ENCODE peak calls at places on chromosomes 16 and 17, in seven cellular contexts. F is psoas muscle; N is mucosa of descending colon; E is pancreas; W is activated CD8-positive, alpha-beta T cell treated with anti-CD3 and anti-CD28 coated beads for 36 hours; G is transverse colon; M is foreskin fibroblast. P is an unnamed sample.

GRCh38 chr16:88487920-88488842 is 35.1 kb downstream of the ZFPM1 start:
- DNase-seq in M (no peak), F (no peak), E (peak; percentile 91), W (no peak), N (peak; percentile 93), G (peak; percentile 92), P (no peak)

GRCh38 chr17:59840908-59841666 is 51.7 kb downstream of the TUBD1 start:
- DNase-seq in N (no peak), M (peak; percentile 38), E (no peak), F (no peak), W (peak; percentile 54), G (no peak), P (no peak)

GRCh38 chr16:825298-826061 is 24.9 kb upstream of the GNG13 start:
- DNase-seq in E (no peak), W (no peak), F (peak; percentile 46), M (peak; percentile 66), G (no peak), N (no peak), P (no peak)

GRCh38 chr17:64009571-64010402 is 10.6 kb downstream of the ICAM2 start:
- DNase-seq in F (no peak), M (peak; percentile 83), W (no peak), E (no peak), N (no peak), G (no peak), P (peak; percentile 41)

GRCh38 chr16:112153-112840 is 26.2 kb downstream of the NPRL3 start:
- DNase-seq in N (no peak), W (no peak), E (no peak), M (no peak), G (no peak), F (no peak), P (no peak)

GRCh38 chr16:679808-680624 is at the start of gene STUB1:
- DNase-seq in F (peak; percentile 89), W (peak; percentile 88), E (peak; percentile 92), G (peak; percentile 92), M (peak; percentile 95), N (peak; percentile 93), P (peak; percentile 67)

GRCh38 chr17:50055055-50055425 is 870 bp upstream of the ITGA3 start:
- DNase-seq in M (peak; percentile 51), N (peak; percentile 83), F (no peak), G (peak; percentile 87), W (peak; percentile 19), E (peak; percentile 78), P (no peak)

GRCh38 chr17:42387663-42388380 is 420 bp downstream of the STAT3 start:
- DNase-seq in M (peak; percentile 40), G (peak; percentile 69), N (peak; percentile 77), F (peak; percentile 52), E (peak; percentile 72), W (peak; percentile 58), P (no peak)

GRCh38 chr17:1512351-1512750 is 4.1 kb downstream of the INPP5K start:
- DNase-seq in M (no peak), G (no peak), E (no peak), F (no peak), N (no peak), W (no peak), P (no peak)

GRCh38 chr17:61201211-61201610 is 198.4 kb upstream of the TBX2 start:
- DNase-seq in M (peak; percentile 96), E (no peak), G (no peak), F (no peak), N (no peak), W (no peak), P (peak; percentile 96)

GRCh38 chr16:87740909-87741424 is 24.8 kb downstream of the KLHDC4 start:
- DNase-seq in W (no peak), E (no peak), G (no peak), M (peak; percentile 22), N (no peak), F (no peak), P (no peak)

GRCh38 chr16:23729503-23730424 is 16.7 kb upstream of the ERN2 start:
- DNase-seq in E (no peak), G (peak; percentile 87), M (peak; percentile 64), W (no peak), F (no peak), N (peak; percentile 74), P (no peak)

GRCh38 chr17:43679401-43679800 is 17.7 kb upstream of the MEOX1 start:
- DNase-seq in W (no peak), M (no peak), E (no peak), G (no peak), F (no peak), N (no peak), P (no peak)

GRCh38 chr17:59830846-59831486 is 61.8 kb downstream of the TUBD1 start:
- DNase-seq in W (peak; percentile 28), F (no peak), M (no peak), E (no peak), N (no peak), G (no peak), P (no peak)

GRCh38 chr16:16025214-16025968 is 76.0 kb downstream of the ABCC1 start:
- DNase-seq in M (peak; percentile 93), G (no peak), E (no peak), F (no peak), N (peak; percentile 65), W (peak; percentile 74), P (peak; percentile 90)

GRCh38 chr17:41544497-41544896 is 16.4 kb upstream of the KRT19 start:
- DNase-seq in M (peak; percentile 58), N (no peak), W (no peak), F (no peak), E (no peak), G (peak; percentile 69), P (no peak)

GRCh38 chr16:88882358-88883030 is 16.0 kb upstream of the PABPN1L start:
- DNase-seq in M (no peak), W (no peak), E (no peak), F (no peak), N (peak; percentile 85), G (peak; percentile 65), P (no peak)

GRCh38 chr17:75277664-75278071 is 6.6 kb upstream of the MIF4GD start:
- DNase-seq in W (no peak), E (no peak), F (no peak), N (no peak), M (peak; percentile 60), G (no peak), P (peak; percentile 68)

GRCh38 chr17:42779942-42780815 is at the start of gene WNK4:
- DNase-seq in W (no peak), F (no peak), G (peak; percentile 77), N (peak; percentile 82), M (peak; percentile 63), E (no peak), P (peak; percentile 50)

GRCh38 chr17:34721326-34721725 is 141.9 kb downstream of the TMEM132E start:
- DNase-seq in M (no peak), G (no peak), E (no peak), F (no peak), W (no peak), N (no peak), P (no peak)

GRCh38 chr17:69122065-69122464 is 19.6 kb downstream of the ABCA6 start:
- DNase-seq in N (no peak), G (no peak), W (no peak), E (no peak), M (no peak), F (no peak), P (no peak)

GRCh38 chr16:83312846-83313245 is 494.9 kb upstream of the HSBP1 start:
- DNase-seq in W (no peak), G (no peak), M (no peak), E (no peak), N (no peak), F (no peak), P (no peak)
- TF ChIP-seq CTCF in W (no peak), G (no peak), M (no peak), E (no peak), N (no peak), F (no peak), P (no peak)

DNA sequence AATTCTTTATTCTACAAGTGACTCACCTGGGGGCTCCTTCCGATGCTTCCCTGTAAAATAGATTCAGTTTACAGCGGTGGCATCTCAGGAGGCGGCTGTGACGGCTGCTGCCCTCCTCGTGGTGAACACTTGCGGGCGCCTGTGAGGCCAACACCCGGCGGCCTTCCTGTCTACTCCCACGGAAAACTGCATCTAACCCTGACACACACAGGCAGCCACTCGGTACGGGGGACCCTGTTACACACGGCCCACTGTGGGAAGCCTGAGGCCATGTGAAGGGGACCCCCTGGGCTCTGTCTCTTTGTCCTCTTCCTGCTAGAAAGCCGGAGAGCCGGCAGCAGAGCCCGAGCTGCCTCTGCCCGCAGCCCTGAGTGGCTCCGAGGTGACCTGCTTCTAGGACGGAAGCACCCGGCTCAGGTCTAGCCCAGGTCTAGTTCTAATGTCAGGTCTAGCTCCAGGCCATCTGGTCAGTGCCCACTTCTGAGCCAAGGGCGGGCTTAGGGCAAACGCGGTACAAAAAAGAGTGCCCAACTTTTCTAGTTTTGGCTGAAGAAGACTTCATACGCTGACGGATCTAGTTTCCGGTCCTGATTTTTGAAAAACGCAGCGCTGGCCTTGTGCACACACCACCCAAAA is 159.4 kb downstream of the ENGASE start:
- DNase-seq in G (no peak), M (no peak), W (no peak), N (no peak), F (no peak), E (no peak), P (no peak)
- TF ChIP-seq CTCF in G (no peak), M (no peak), W (no peak), N (no peak), F (no peak), E (no peak), P (no peak)

GRCh38 chr16:14309001-14309886 is 238.1 kb downstream of the MRTFB start:
- DNase-seq in N (no peak), E (peak; percentile 81), G (no peak), M (peak; percentile 71), W (peak; percentile 64), F (no peak), P (peak; percentile 67)

GRCh38 chr16:14307623-14308356 is 236.7 kb downstream of the MRTFB start:
- DNase-seq in E (peak; percentile 71), N (no peak), M (peak; percentile 65), G (no peak), F (peak; percentile 70), W (no peak), P (no peak)

GRCh38 chr16:14308357-14308723 is 237.2 kb downstream of the MRTFB start:
- DNase-seq in W (no peak), G (no peak), E (no peak), N (no peak), M (no peak), F (no peak), P (no peak)

GRCh38 chr16:14309906-14310305 is 238.8 kb downstream of the MRTFB start:
- DNase-seq in N (no peak), W (peak; percentile 60), M (peak; percentile 74), F (no peak), E (no peak), G (no peak), P (peak; percentile 92)

GRCh38 chr16:14310519-14310991 is 239.4 kb downstream of the MRTFB start:
- DNase-seq in N (no peak), F (peak; percentile 48), M (peak; percentile 45), G (peak; percentile 44), E (no peak), W (no peak), P (no peak)
- TF ChIP-seq CTCF in N (no peak), F (no peak), M (no peak), G (no peak), E (no peak), W (no peak), P (peak; percentile 61)

DNA sequence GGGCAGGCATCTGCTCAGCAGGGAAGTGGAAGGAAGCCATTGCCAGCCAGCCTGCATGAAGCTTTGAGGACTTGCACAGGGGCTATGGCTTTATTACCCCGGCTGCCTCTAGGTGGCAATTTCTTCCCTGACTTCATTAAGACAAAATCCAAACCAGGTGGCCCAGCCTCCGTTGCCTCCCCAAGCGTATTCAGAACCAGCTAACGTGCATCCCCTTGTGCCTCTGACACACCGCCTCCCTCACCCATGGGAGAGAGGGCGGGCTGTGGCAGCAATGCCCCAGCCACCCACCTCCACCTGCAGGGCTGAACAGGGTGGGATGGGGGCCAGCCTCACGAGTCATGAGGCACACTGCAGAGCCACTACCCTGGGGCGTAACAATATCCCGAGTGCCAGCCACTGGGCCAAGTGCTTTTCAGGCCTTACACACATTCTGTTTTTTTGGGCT is 6.8 kb downstream of the KIFC3 start:
- DNase-seq in N (peak; percentile 7), F (peak; percentile 35), G (peak; percentile 38), M (peak; percentile 61), W (peak; percentile 61), E (no peak), P (no peak)
- TF ChIP-seq CTCF in N (no peak), F (peak; percentile 40), G (no peak), M (peak; percentile 49), W (peak; percentile 34), E (peak; percentile 36), P (peak; percentile 66)

P was measured in HFFc6.